ENCODE peak calls at places on chromosome 3, in six cellular contexts. B is GM12891, Y is K562, W is GM12878, I is HepG2, E is H1. Q is an unnamed sample.

GRCh38 chr3:185934726-185935464 is 2.9 kb downstream of the TRA2B start:
- DNase-seq in B (no peak), Y (no peak), W (no peak), I (no peak), E (no peak), Q (no peak)

GRCh38 chr3:152396867-152397266 is 128.1 kb downstream of the MBNL1 start:
- DNase-seq in B (no peak), Y (no peak), W (no peak), I (no peak), E (no peak), Q (no peak)

GRCh38 chr3:103047640-103048370 is 613.0 kb downstream of the ZPLD1 start:
- DNase-seq in B (no peak), Y (no peak), W (no peak), I (no peak), E (no peak), Q (no peak)

GRCh38 chr3:150133293-150133692 is 162.6 kb upstream of the PFN2 start:
- DNase-seq in B (no peak), Y (no peak), W (no peak), I (no peak), E (no peak), Q (no peak)

GRCh38 chr3:157056035-157056434 is 103.9 kb downstream of the CCNL1 start:
- DNase-seq in B (no peak), Y (no peak), W (no peak), I (no peak), E (no peak), Q (no peak)

GRCh38 chr3:51519848-51520247 is 18.7 kb upstream of the RAD54L2 start:
- DNase-seq in B (no peak), Y (no peak), W (no peak), I (peak), E (no peak), Q (no peak)

GRCh38 chr3:179421500-179421899 is 29.8 kb downstream of the GNB4 start:
- DNase-seq in B (no peak), Y (peak), W (no peak), I (no peak), E (no peak), Q (no peak)

GRCh38 chr3:122021811-122022401 is at the start of gene ILDR1:
- DNase-seq in B (peak), Y (peak), W (no peak), I (no peak), E (peak), Q (peak)

GRCh38 chr3:175751089-175751488 is 892.0 kb downstream of the NAALADL2 start:
- DNase-seq in B (no peak), Y (no peak), W (no peak), I (no peak), E (no peak), Q (no peak)

GRCh38 chr3:46873521-46873920 is 4.0 kb upstream of the PTH1R start:
- DNase-seq in B (no peak), Y (no peak), W (no peak), I (no peak), E (no peak), Q (no peak)

GRCh38 chr3:29567505-29567904 is 286.6 kb downstream of the RBMS3 start:
- DNase-seq in B (no peak), Y (no peak), W (no peak), I (no peak), E (no peak), Q (no peak)

GRCh38 chr3:71345429-71346027 is 238.0 kb downstream of the FOXP1 start:
- DNase-seq in B (no peak), Y (no peak), W (no peak), I (no peak), E (no peak), Q (no peak)

GRCh38 chr3:53921296-53921695 is 29.6 kb upstream of the SELENOK start:
- DNase-seq in B (peak), Y (no peak), W (no peak), I (peak), E (no peak), Q (no peak)

GRCh38 chr3:25548836-25549235 is 115.9 kb downstream of the TOP2B start:
- DNase-seq in B (no peak), Y (no peak), W (no peak), I (no peak), E (no peak), Q (no peak)

GRCh38 chr3:192901435-192901834 is 16.2 kb downstream of the MB21D2 start:
- DNase-seq in B (no peak), Y (no peak), W (no peak), I (no peak), E (no peak), Q (no peak)

GRCh38 chr3:149547954-149548728 is 73.6 kb downstream of the TM4SF4 start:
- DNase-seq in B (no peak), Y (no peak), W (no peak), I (peak), E (no peak), Q (no peak)

GRCh38 chr3:152539191-152539764 is 270.5 kb downstream of the MBNL1 start:
- DNase-seq in B (no peak), Y (no peak), W (no peak), I (peak), E (no peak), Q (no peak)

GRCh38 chr3:2958553-2958952 is 151.6 kb downstream of the IL5RA start:
- DNase-seq in B (no peak), Y (no peak), W (no peak), I (no peak), E (no peak), Q (no peak)

GRCh38 chr3:40837300-40837699 is 312.5 kb downstream of the ZNF621 start:
- DNase-seq in B (no peak), Y (no peak), W (no peak), I (no peak), E (no peak), Q (no peak)

GRCh38 chr3:46690798-46691197 is 2.7 kb downstream of the ALS2CL start:
- DNase-seq in B (no peak), Y (no peak), W (no peak), I (no peak), E (no peak), Q (no peak)

GRCh38 chr3:189132125-189132744 is 39.5 kb upstream of the TPRG1 start:
- DNase-seq in B (no peak), Y (no peak), W (peak), I (peak), E (no peak), Q (no peak)

GRCh38 chr3:157816296-157816695 is 289.9 kb downstream of the SHOX2 start:
- DNase-seq in B (no peak), Y (no peak), W (no peak), I (no peak), E (no peak), Q (no peak)

GRCh38 chr3:181173227-181173626 is 183.7 kb upstream of the DNAJC19 start:
- DNase-seq in B (no peak), Y (no peak), W (no peak), I (no peak), E (no peak), Q (no peak)
- TF ChIP-seq POLR2AphosphoS5 in B (no peak), Y (no peak), W (no peak), I (no peak), E (no peak), Q (no peak)

DNA sequence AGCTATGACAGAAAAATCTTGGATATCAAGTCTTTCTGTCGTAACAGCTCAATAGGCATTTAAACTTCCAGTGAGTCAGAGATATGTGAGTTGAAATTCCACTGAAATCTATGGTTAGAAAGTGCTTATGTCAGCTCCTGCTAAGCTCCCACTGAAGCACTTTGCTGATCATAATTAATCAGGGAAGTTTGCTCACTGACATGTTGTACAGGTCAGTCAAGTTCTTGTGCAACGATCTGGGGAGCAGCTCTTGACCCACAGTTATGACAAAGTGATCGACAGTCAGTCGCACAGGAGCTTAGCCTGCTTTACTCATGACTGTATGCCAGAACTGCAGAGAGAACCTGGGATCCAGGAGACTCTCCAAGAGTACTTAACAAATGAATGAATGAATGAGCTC is 453.5 kb downstream of the SOX2 start:
- DNase-seq in B (no peak), Y (no peak), W (no peak), I (no peak), E (no peak), Q (no peak)
- TF ChIP-seq TAF1 in B (no peak), Y (no peak), W (no peak), I (no peak), E (no peak), Q (no peak)

GRCh38 chr3:12556723-12557471 is at the start of gene MKRN2:
- DNase-seq in B (peak), Y (peak), W (peak), I (peak), E (peak), Q (peak)
- TF ChIP-seq POLR2A in B (peak), Y (peak), W (peak), I (peak), E (peak), Q (peak)

GRCh38 chr3:137763594-137763938 is 549 bp upstream of the SOX14 start:
- DNase-seq in B (no peak), Y (no peak), W (no peak), I (no peak), E (peak), Q (no peak)

GRCh38 chr3:137762674-137763593 is 1.2 kb upstream of the SOX14 start:
- DNase-seq in B (no peak), Y (no peak), W (no peak), I (no peak), E (no peak), Q (no peak)

GRCh38 chr3:137764563-137765309 is 621 bp downstream of the SOX14 start:
- DNase-seq in B (no peak), Y (no peak), W (no peak), I (no peak), E (peak), Q (no peak)

GRCh38 chr3:137765310-137766033 is 1.4 kb downstream of the SOX14 start:
- DNase-seq in B (no peak), Y (no peak), W (no peak), I (no peak), E (peak), Q (no peak)

GRCh38 chr3:137764001-137764433 is at the start of gene SOX14:
- DNase-seq in B (no peak), Y (no peak), W (no peak), I (peak), E (peak), Q (no peak)
- TF ChIP-seq POLR2AphosphoS5 in B (no peak), Y (no peak), W (no peak), I (no peak), E (no peak), Q (no peak)

GRCh38 chr3:45227946-45228345 is 1.9 kb upstream of the TMEM158 start:
- DNase-seq in B (no peak), Y (no peak), W (no peak), I (no peak), E (no peak), Q (no peak)

GRCh38 chr3:45225465-45226205 is 452 bp downstream of the TMEM158 start:
- DNase-seq in B (peak), Y (peak), W (no peak), I (no peak), E (peak), Q (peak)

GRCh38 chr3:45227131-45227819 is 1.2 kb upstream of the TMEM158 start:
- DNase-seq in B (no peak), Y (peak), W (no peak), I (no peak), E (no peak), Q (no peak)

GRCh38 chr3:45224824-45225464 is 1.1 kb downstream of the TMEM158 start:
- DNase-seq in B (peak), Y (peak), W (no peak), I (peak), E (peak), Q (peak)

DNA sequence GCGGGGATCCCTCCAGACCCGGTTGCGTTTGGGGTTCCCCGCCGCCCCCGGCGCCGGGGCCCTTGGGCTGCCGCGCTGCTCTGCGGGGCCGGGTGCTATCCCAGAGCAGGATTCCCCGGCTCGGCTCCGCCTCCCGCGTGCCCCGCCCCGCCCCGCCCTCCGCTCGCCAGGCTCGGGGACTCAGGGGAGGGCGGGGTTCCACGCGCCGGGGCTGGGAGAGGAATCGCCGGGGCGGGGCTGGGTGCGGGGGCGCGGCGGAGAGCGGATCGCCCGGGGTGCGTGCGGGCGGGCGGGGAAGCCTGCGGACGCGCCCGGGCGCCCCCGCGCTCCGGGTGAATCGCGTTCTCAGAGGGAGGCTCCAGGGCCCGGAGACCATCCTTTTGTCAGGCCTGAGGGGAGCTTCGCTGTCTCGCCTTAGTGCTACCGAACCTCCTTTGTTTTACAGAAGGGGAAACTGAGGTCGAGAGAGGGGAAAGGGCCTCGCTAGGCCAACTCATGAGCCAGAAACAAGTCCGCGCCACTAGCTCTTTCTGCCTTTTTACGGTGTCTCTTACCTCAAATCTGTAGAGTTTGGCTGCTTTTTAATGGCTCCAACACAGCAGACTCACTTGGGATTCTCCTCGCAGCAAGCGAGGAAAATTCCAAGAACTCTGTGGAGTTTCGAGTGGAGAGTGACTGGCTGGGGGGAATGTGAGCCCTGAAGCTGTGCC is at the start of gene TMEM158:
- DNase-seq in B (peak), Y (peak), W (no peak), I (peak), E (peak), Q (peak)
- TF ChIP-seq TAF1 in B (no peak), Y (no peak), W (no peak), I (no peak), E (no peak), Q (no peak)

GRCh38 chr3:105868745-105869530 is at the start of gene CBLB:
- DNase-seq in B (peak), Y (peak), W (peak), I (peak), E (peak), Q (peak)
- TF ChIP-seq POLR2A in B (peak), Y (peak), W (peak), I (peak), E (peak), Q (peak)

GRCh38 chr3:13879946-13880810 is at the start of gene WNT7A:
- DNase-seq in B (peak), Y (peak), W (no peak), I (no peak), E (peak), Q (peak)

GRCh38 chr3:13876451-13876850 is 3.4 kb downstream of the WNT7A start:
- DNase-seq in B (no peak), Y (no peak), W (no peak), I (no peak), E (no peak), Q (no peak)

GRCh38 chr3:13879102-13879945 is 547 bp downstream of the WNT7A start:
- DNase-seq in B (no peak), Y (no peak), W (no peak), I (no peak), E (peak), Q (no peak)

GRCh38 chr3:13878711-13879101 is 1.2 kb downstream of the WNT7A start:
- DNase-seq in B (no peak), Y (no peak), W (no peak), I (no peak), E (peak), Q (no peak)

GRCh38 chr3:13877911-13878710 is 1.8 kb downstream of the WNT7A start:
- DNase-seq in B (no peak), Y (no peak), W (no peak), I (no peak), E (no peak), Q (no peak)
- TF ChIP-seq POLR2AphosphoS5 in B (no peak), Y (no peak), W (no peak), I (no peak), E (no peak), Q (no peak)

DNA sequence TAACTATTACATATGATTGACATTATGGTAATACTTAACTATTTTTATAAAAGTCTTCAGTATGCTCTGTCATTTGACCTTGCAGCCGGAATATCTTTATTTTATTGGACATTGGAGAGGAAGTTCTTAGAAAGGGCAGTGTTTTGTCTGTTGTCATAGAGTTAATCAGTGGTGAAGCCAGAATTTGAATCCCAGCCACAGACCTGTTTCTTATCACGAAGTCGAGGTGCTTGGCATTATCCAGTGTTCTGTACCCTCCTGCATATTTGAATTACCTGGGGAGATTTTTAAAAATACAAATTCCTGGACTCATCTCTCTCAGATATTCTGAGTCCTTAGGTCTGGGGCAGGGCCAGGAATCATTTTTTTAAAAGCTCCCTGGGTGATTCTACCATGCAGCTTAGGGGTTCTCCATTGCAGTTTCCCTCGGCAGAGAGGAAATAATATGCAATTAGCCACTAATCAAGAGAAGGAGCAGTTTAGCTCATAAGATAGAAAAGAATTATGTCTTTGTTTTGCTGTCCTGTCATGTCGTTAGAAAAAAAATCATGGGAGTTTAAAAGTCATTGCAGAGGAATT is 195.6 kb upstream of the CFAP20DC start:
- DNase-seq in B (no peak), Y (no peak), W (no peak), I (no peak), E (no peak), Q (no peak)
- TF ChIP-seq TAF1 in B (no peak), Y (no peak), W (no peak), I (no peak), E (no peak), Q (no peak)